ENCODE peak calls at places on chromosomes 13 and 19, in nine cellular contexts. Y, S, P, F, K, G, H, U and T are unnamed samples.

GRCh38 chr13:97119899-97120745 is 102.0 kb upstream of the MBNL2 start:
- DNase-seq in S (no peak), P (no peak), G (no peak), U (no peak), K (no peak), F (no peak), Y (no peak), H (no peak), T (no peak)

GRCh38 chr13:108987488-108987887 is 358.1 kb downstream of the MYO16 start:
- DNase-seq in U (no peak), S (no peak), K (no peak), P (no peak), G (no peak), Y (no peak), H (no peak), F (no peak), T (no peak)

GRCh38 chr13:39597828-39598227 is 5.2 kb downstream of the LHFPL6 start:
- DNase-seq in K (no peak), H (no peak), Y (no peak), S (no peak), U (no peak), F (no peak), G (no peak), P (no peak), T (no peak)

GRCh38 chr19:12450817-12451216 is 10.0 kb upstream of the ZNF443 start:
- DNase-seq in H (no peak), G (no peak), P (no peak), K (no peak), S (no peak), U (no peak), Y (no peak), F (no peak), T (no peak)

GRCh38 chr13:113616991-113617749 is 32.6 kb downstream of the TFDP1 start:
- DNase-seq in H (no peak), F (peak), G (no peak), S (no peak), K (no peak), Y (no peak), P (peak), U (no peak), T (no peak)

GRCh38 chr19:4539697-4540581 is at the start of gene LRG1:
- DNase-seq in K (peak), U (no peak), F (peak), S (peak), Y (no peak), H (no peak), P (peak), G (peak), T (peak)

GRCh38 chr13:113137656-113138292 is 15.2 kb downstream of the F10 start:
- DNase-seq in Y (no peak), S (no peak), K (no peak), G (no peak), H (no peak), P (peak), U (no peak), F (no peak), T (no peak)

GRCh38 chr19:10501971-10502523 is 1.1 kb downstream of the KEAP1 start:
- DNase-seq in K (peak), G (peak), H (peak), P (peak), Y (peak), F (peak), U (peak), S (no peak), T (peak)

GRCh38 chr13:76980075-76980718 is 11.7 kb upstream of the CLN5 start:
- DNase-seq in U (peak), F (peak), P (peak), S (no peak), H (peak), G (peak), K (peak), Y (peak), T (peak)

GRCh38 chr13:75724742-75725504 is 88.8 kb downstream of the LMO7 start:
- DNase-seq in S (no peak), F (no peak), K (no peak), U (no peak), P (no peak), G (no peak), H (no peak), Y (peak), T (no peak)

GRCh38 chr13:29292045-29292444 is 303.4 kb downstream of the SLC7A1 start:
- DNase-seq in K (no peak), F (no peak), S (no peak), U (no peak), Y (no peak), H (no peak), G (no peak), P (no peak), T (no peak)

GRCh38 chr13:39385154-39385553 is 217.8 kb downstream of the LHFPL6 start:
- DNase-seq in G (no peak), F (no peak), Y (no peak), S (no peak), U (no peak), K (no peak), P (no peak), H (peak), T (no peak)

GRCh38 chr19:41784337-41785239 is 11.8 kb upstream of the CEACAM3 start:
- DNase-seq in G (no peak), Y (no peak), K (peak), P (no peak), U (no peak), S (no peak), H (no peak), F (no peak), T (no peak)

GRCh38 chr19:7657047-7657779 is 11.6 kb upstream of the RETN start:
- DNase-seq in F (no peak), Y (no peak), S (no peak), U (no peak), H (no peak), P (peak), G (no peak), K (no peak), T (no peak)

GRCh38 chr19:17125052-17125727 is 49.6 kb downstream of the MYO9B start:
- DNase-seq in P (no peak), G (no peak), U (no peak), H (no peak), F (no peak), Y (no peak), K (no peak), S (peak), T (no peak)

GRCh38 chr19:35348909-35349611 is 1.4 kb downstream of the FFAR1 start:
- DNase-seq in K (no peak), F (no peak), H (peak), P (peak), S (no peak), U (peak), G (peak), Y (no peak), T (no peak)

GRCh38 chr13:98068511-98068910 is 74.4 kb upstream of the FARP1 start:
- DNase-seq in S (no peak), F (no peak), K (no peak), Y (no peak), H (no peak), P (no peak), G (no peak), U (no peak), T (no peak)

GRCh38 chr19:23116802-23117571 is at the start of gene ZNF730:
- DNase-seq in H (peak), Y (no peak), K (peak), G (peak), F (no peak), S (peak), P (peak), U (no peak), T (no peak)

GRCh38 chr19:12745166-12745897 is 6.3 kb upstream of the BEST2 start:
- DNase-seq in H (no peak), G (no peak), S (no peak), Y (no peak), F (no peak), P (no peak), K (no peak), U (no peak), T (no peak)

GRCh38 chr13:51833980-51834379 is 11.0 kb downstream of the TMEM272 start:
- DNase-seq in Y (no peak), F (no peak), U (no peak), G (no peak), H (no peak), K (no peak), S (no peak), P (no peak), T (no peak)

GRCh38 chr13:47794963-47795362 is 206.1 kb downstream of the SUCLA2 start:
- DNase-seq in Y (peak), H (no peak), P (no peak), S (no peak), U (no peak), G (no peak), F (no peak), K (no peak), T (no peak)

GRCh38 chr19:50562329-50562728 is 5.9 kb downstream of the LRRC4B start:
- DNase-seq in U (no peak), S (no peak), H (no peak), Y (no peak), P (no peak), K (no peak), F (no peak), G (no peak), T (no peak)

DNA sequence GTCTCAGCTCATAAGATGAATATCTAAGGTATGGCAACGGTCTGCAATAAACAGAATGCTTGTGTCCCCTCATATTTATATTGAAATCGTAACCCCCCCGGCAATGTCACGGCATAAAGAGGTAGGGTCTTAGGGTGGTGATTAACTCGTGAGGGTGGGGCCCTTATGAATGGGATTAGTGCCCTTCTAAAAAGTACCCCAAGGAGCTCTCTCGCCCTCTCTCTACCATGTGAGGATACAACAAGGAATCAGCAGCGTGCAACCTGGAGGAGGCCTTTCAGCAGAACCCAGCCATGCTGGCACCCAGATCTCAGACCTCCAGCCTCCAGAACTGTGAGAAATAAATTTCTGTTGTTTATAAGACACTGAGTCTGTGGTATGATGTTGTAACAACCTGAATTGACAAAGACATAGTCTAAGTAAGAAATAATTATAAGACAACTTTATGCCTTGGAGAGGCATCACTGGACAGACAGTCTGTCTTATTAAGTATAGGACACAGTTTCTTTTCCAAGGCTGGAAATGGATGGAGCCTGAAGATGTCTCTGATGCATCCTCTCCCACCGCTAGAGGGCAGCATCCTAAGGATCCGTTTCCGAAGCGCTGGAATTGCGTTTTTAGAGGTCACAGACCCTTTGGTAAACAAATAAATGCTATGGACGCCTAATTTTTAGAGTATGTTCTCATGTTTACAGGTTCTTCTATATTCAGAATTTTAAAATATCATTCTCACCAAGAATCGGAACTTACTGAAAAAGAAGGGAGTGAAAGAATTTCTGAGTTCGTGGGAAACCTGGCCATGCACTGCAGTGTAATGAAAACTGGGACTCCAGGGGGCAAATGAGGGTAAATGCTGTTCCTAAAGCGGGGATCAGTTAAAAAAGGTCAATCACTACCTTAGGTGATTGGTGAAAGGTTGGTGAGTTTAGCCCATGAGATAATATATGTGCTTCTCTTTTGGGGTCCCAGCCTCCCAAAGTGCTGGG is 13.3 kb upstream of the LEUTX start:
- DNase-seq in P (peak), S (no peak), F (peak), U (no peak), K (peak), G (no peak), Y (peak), H (peak), T (peak)
- TF ChIP-seq EP300 in P (no peak), S (no peak), F (no peak), U (no peak), K (no peak), G (no peak), Y (no peak), H (no peak), T (no peak)

GRCh38 chr13:59533561-59534337 is 630.0 kb downstream of the DIAPH3 start:
- DNase-seq in K (no peak), G (no peak), S (no peak), H (no peak), Y (peak), F (no peak), P (no peak), U (no peak), T (no peak)
- TF ChIP-seq POLR2A in K (no peak), G (no peak), S (no peak), H (no peak), Y (no peak), F (no peak), P (no peak), U (no peak), T (no peak)

GRCh38 chr13:30807392-30807791 is 72.0 kb downstream of the ALOX5AP start:
- DNase-seq in K (no peak), H (no peak), G (no peak), S (no peak), U (peak), F (no peak), P (no peak), Y (no peak), T (no peak)

GRCh38 chr13:30810261-30810701 is 74.9 kb downstream of the ALOX5AP start:
- DNase-seq in G (no peak), S (no peak), P (no peak), Y (no peak), H (no peak), F (no peak), K (no peak), U (peak), T (no peak)

GRCh38 chr13:30809787-30810186 is 74.4 kb downstream of the ALOX5AP start:
- DNase-seq in Y (no peak), P (no peak), U (peak), K (no peak), H (no peak), G (no peak), S (no peak), F (no peak), T (no peak)

GRCh38 chr13:30806784-30807183 is 71.4 kb downstream of the ALOX5AP start:
- DNase-seq in Y (peak), H (no peak), U (no peak), G (no peak), K (no peak), F (no peak), P (no peak), S (no peak), T (no peak)

GRCh38 chr13:30808600-30808999 is 73.3 kb downstream of the ALOX5AP start:
- DNase-seq in Y (no peak), P (no peak), K (no peak), F (no peak), H (no peak), U (peak), G (no peak), S (no peak), T (no peak)
- TF ChIP-seq EP300 in Y (no peak), P (no peak), K (no peak), F (no peak), H (no peak), U (no peak), G (no peak), S (no peak), T (no peak)

GRCh38 chr13:99415851-99416331 is 85.4 kb upstream of the TM9SF2 start:
- DNase-seq in H (no peak), G (no peak), S (no peak), Y (no peak), P (no peak), F (no peak), U (no peak), K (no peak), T (no peak)
- TF ChIP-seq POLR2A in H (no peak), G (no peak), S (no peak), Y (no peak), P (no peak), F (no peak), U (no peak), K (no peak), T (no peak)

GRCh38 chr19:40740747-40741146 is 9.5 kb downstream of the ACTMAP start:
- DNase-seq in Y (no peak), H (no peak), G (no peak), F (no peak), S (no peak), P (no peak), U (peak), K (no peak), T (peak)
- TF ChIP-seq EP300 in Y (no peak), H (no peak), G (no peak), F (no peak), S (no peak), P (no peak), U (no peak), K (no peak), T (no peak)